ENCODE peak calls at places on chromosomes 1 and 21, in ten cellular contexts. V is fibroblast of pulmonary artery; M is nephron progenitor cell; P is kidney; K is activated CD8-positive, alpha-beta T cell treated with anti-CD3 and anti-CD28 coated beads for 36 hours; Y is GM20000; T is type B pancreatic cell; W is CD8-positive, alpha-beta T cell; D is glutamatergic neuron; Q is uterus. X is an unnamed sample.
A peak's percentile ranks its signal among the peaks of the same experiment; 100 is the strongest.

GRCh38 chr1:209433649-209434031 is 149.9 kb upstream of the CAMK1G start:
- DNase-seq in Q (no peak), Y (no peak), V (no peak), P (no peak), D (no peak), W (no peak), M (no peak), T (no peak), K (no peak), X (no peak)

GRCh38 chr21:29208666-29209059 is 78.2 kb downstream of the MAP3K7CL start:
- DNase-seq in D (no peak), M (no peak), K (no peak), P (no peak), Y (no peak), W (no peak), T (no peak), Q (no peak), V (peak; percentile 89), X (no peak)

GRCh38 chr1:79043506-79043905 is 37.0 kb upstream of the ADGRL4 start:
- DNase-seq in Y (no peak), D (no peak), T (no peak), Q (no peak), W (no peak), K (no peak), P (no peak), M (no peak), V (peak; percentile 75), X (no peak)

GRCh38 chr1:2314803-2315710 is 76.3 kb downstream of the MORN1 start:
- DNase-seq in D (no peak), T (no peak), M (peak; percentile 77), V (peak; percentile 52), W (peak; percentile 73), P (peak; percentile 90), Y (peak; percentile 96), Q (peak; percentile 73), K (peak; percentile 56), X (peak; percentile 88)

GRCh38 chr1:155092131-155092530 is 13.5 kb downstream of the EFNA3 start:
- DNase-seq in V (no peak), P (peak; percentile 70), M (no peak), Y (no peak), D (no peak), T (no peak), W (no peak), K (no peak), Q (no peak), X (no peak)

GRCh38 chr21:41777934-41778815 is 11.3 kb upstream of the RIPK4 start:
- DNase-seq in Q (peak; percentile 65), K (peak; percentile 49), W (no peak), D (peak; percentile 90), T (peak; percentile 89), Y (no peak), P (peak; percentile 94), V (peak; percentile 91), M (peak; percentile 90), X (no peak)

GRCh38 chr1:109466440-109467300 is at the start of gene SYPL2:
- DNase-seq in W (peak; percentile 31), Q (peak; percentile 71), Y (peak; percentile 49), M (peak; percentile 77), V (no peak), K (peak; percentile 30), D (peak; percentile 48), T (no peak), P (peak; percentile 89), X (peak; percentile 34)

GRCh38 chr21:15022608-15023261 is 42.1 kb downstream of the NRIP1 start:
- DNase-seq in V (no peak), P (no peak), K (no peak), W (no peak), Y (no peak), Q (no peak), M (no peak), D (no peak), T (no peak), X (no peak)

GRCh38 chr1:203860396-203860951 is 925 bp upstream of the SNRPE start:
- DNase-seq in T (no peak), P (peak; percentile 78), K (no peak), V (peak; percentile 23), M (no peak), D (no peak), Q (peak; percentile 35), Y (no peak), W (no peak), X (no peak)

GRCh38 chr1:235078480-235078803 is 50.2 kb downstream of the TOMM20 start:
- DNase-seq in T (no peak), K (no peak), V (no peak), M (no peak), W (no peak), P (no peak), Y (no peak), D (no peak), Q (no peak), X (no peak)

GRCh38 chr1:214550339-214551051 is 907 bp downstream of the PTPN14 start:
- DNase-seq in V (no peak), D (no peak), K (no peak), P (peak; percentile 70), Y (no peak), M (peak; percentile 36), T (no peak), Q (peak; percentile 24), W (no peak), X (no peak)

GRCh38 chr1:206690516-206690915 is 5.8 kb downstream of the MAPKAPK2 start:
- DNase-seq in M (no peak), K (no peak), W (no peak), Q (no peak), T (no peak), Y (no peak), D (no peak), V (no peak), P (no peak), X (no peak)

GRCh38 chr21:28261291-28261690 is 731.4 kb downstream of the LTN1 start:
- DNase-seq in K (no peak), P (no peak), M (no peak), W (no peak), Q (no peak), D (no peak), Y (no peak), T (no peak), V (no peak), X (no peak)

DNA sequence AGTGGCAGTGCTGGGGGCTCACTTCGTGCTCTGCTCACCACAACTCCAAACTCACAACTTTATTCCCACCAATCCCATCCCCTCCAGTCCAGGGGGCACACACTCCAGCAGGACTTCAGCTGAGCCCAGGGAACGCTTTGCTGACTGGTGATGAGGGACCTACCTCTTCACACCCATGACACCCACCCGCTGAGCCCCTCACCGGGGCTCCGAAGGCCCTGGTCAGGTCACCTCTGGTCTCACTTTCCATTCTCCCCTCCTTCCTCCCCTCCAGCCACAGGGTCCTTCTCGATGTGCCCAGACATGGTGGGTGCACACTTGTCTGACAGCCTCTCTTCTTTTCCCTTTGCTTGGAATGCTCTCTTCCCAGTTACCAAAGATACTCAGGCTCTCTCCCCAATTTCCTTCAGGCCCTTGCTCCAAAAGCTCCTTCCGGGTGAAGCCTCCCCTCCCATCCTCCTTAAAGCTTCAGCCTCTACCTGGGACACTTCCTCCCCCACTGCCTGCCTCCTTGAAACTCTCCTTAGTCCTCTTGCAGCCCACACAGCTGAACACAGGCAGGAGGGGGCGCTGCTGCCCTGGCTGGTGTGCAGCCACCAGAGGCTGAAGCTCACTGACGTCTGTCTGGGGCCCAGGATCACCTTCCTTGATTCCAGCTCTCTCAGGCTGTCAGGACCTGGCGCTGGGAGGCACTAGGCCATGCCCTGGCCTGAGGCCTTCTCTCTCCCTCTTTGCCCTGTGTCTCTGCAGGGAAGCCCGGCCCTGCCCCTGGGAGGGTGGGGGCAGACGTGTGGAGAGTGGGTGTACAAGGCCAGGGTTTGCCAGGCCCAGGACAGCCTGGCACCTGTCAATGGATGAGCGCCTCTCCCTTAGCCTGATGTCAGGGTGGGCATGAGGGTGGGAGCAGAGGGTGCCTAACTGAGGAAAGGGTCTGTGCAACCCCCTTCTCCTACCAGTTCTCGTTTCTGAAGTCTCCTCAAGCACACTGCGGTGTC is 1.6 kb downstream of the KCNE1 start:
- DNase-seq in M (peak; percentile 62), D (peak; percentile 56), Y (peak; percentile 76), P (peak; percentile 88), Q (no peak), T (no peak), K (peak; percentile 82), V (peak; percentile 81), W (no peak), X (peak; percentile 83)
- TF ChIP-seq CTCF in M (peak; percentile 49), D (no peak), Y (peak; percentile 77), P (peak; percentile 91), Q (peak; percentile 32), T (peak; percentile 65), K (peak; percentile 59), V (peak; percentile 80), W (no peak), X (peak; percentile 89)

DNA sequence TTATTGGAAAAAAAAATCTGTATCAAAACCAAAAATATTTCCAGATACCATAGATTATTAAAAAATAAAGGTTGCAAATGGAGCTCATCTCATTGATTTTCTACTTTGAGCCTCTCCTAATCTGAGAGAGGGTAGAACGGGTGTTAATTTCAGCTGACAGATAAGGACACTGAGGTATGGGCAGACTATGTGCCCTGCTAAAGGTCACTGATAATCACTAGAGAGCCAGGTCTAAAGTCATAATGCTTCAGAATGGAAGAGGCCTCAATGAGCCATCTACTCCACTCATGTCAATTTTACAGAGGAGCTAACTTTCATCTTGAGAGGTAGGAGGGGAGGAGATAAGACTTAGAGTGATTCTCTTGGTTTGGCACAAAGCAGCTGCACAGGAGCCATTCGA is 21.0 kb downstream of the GNG12 start:
- DNase-seq in D (no peak), Y (no peak), P (no peak), W (no peak), V (no peak), T (no peak), K (no peak), Q (no peak), M (no peak), X (no peak)
- TF ChIP-seq CTCF in D (no peak), Y (no peak), P (no peak), W (no peak), V (no peak), T (no peak), K (no peak), Q (no peak), M (no peak), X (no peak)

GRCh38 chr1:152460529-152460899 is 46.5 kb upstream of the CRNN start:
- DNase-seq in V (no peak), P (no peak), W (no peak), Q (no peak), D (no peak), K (no peak), Y (no peak), T (no peak), M (no peak), X (no peak)
- TF ChIP-seq CTCF in V (no peak), P (no peak), W (no peak), Q (no peak), D (peak; percentile 54), K (peak; percentile 14), Y (no peak), T (no peak), M (peak; percentile 1), X (no peak)

DNA sequence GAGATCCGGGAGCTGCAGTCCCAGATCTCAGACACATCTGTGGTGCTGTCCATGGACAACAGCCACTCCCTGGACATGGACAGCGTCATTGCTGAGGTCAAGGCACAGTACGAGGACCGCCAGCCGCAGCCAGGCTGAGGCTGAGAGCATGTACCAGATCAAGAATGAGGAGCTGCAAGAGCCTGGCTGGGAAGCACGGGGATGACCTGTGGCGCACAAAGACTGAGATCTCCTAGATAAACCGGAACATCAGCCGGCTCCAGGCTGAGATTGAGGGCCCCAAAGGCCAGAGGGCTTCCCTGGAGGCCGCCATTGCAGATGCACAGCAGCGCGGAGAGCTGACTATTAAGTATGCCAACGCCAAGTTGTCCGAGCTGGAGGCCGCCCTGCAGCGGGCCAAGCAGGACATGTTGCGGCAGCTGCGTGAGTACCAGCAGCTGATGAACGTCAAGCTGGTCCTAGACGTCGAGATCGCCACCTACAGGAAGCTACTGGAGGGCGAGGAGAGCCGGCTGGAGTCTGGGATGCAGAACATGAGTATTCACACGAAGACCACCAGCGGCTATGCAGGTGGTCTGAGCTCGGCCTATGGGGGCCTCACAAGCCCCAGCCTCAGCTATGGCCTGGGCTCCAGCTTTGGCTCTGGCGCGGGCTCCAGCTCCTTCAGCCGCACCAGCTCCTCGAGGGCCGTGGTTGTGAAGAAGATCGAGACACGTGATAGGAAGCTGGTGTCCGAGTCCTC is 25.5 kb downstream of the ETV3L start:
- DNase-seq in Y (no peak), W (peak; percentile 18), K (peak; percentile 75), V (peak; percentile 82), P (peak; percentile 81), Q (peak; percentile 62), T (no peak), M (peak; percentile 67), D (peak; percentile 77), X (peak; percentile 66)
- TF ChIP-seq CTCF in Y (peak; percentile 62), W (no peak), K (peak; percentile 53), V (peak; percentile 65), P (peak; percentile 57), Q (peak; percentile 41), T (peak; percentile 75), M (peak; percentile 57), D (peak; percentile 41), X (peak; percentile 54)

X was measured in GM10248.